ENCODE peak calls at places on chromosomes 2 and 18, in five cellular contexts. X, E, I, G and V are unnamed samples.

GRCh38 chr2:42385225-42385624 is 24.2 kb upstream of the COX7A2L start:
- DNase-seq in X (no peak), E (no peak), I (no peak), G (no peak), V (no peak)

GRCh38 chr18:60322591-60322990 is 50.0 kb downstream of the MC4R start:
- DNase-seq in X (no peak), E (no peak), I (no peak), G (no peak), V (no peak)

GRCh38 chr2:84701880-84702279 is 179.0 kb downstream of the TRABD2A start:
- DNase-seq in X (no peak), E (no peak), I (no peak), G (peak), V (no peak)

GRCh38 chr2:108451976-108452375 is 3.0 kb downstream of the GCC2 start:
- DNase-seq in X (no peak), E (no peak), I (no peak), G (no peak), V (no peak)

GRCh38 chr18:616380-616995 is 19.7 kb downstream of the CLUL1 start:
- DNase-seq in X (no peak), E (peak), I (no peak), G (peak), V (no peak)

GRCh38 chr2:139643139-139643538 is 862.9 kb upstream of the NXPH2 start:
- DNase-seq in X (no peak), E (no peak), I (no peak), G (no peak), V (no peak)

GRCh38 chr18:39424261-39424660 is 1858.7 kb upstream of the CELF4 start:
- DNase-seq in X (no peak), E (no peak), I (no peak), G (no peak), V (no peak)

GRCh38 chr2:101400048-101400447 is 12.7 kb upstream of the CREG2 start:
- DNase-seq in X (no peak), E (no peak), I (no peak), G (no peak), V (no peak)

GRCh38 chr2:207073791-207074678 is 91.7 kb downstream of the KLF7 start:
- DNase-seq in X (no peak), E (no peak), I (no peak), G (no peak), V (peak)

GRCh38 chr18:51030537-51031258 is 685 bp downstream of the SMAD4 start:
- DNase-seq in X (peak), E (peak), I (peak), G (peak), V (peak)

GRCh38 chr2:39335930-39336329 is 92.2 kb upstream of the CDKL4 start:
- DNase-seq in X (no peak), E (no peak), I (no peak), G (no peak), V (no peak)

GRCh38 chr2:150133623-150134022 is 353.8 kb downstream of the RND3 start:
- DNase-seq in X (no peak), E (peak), I (no peak), G (no peak), V (no peak)

GRCh38 chr2:217085543-217085942 is 225.7 kb upstream of the TNP1 start:
- DNase-seq in X (no peak), E (no peak), I (no peak), G (no peak), V (no peak)

GRCh38 chr2:78832481-78832880 is 193.0 kb upstream of the REG3G start:
- DNase-seq in X (no peak), E (no peak), I (no peak), G (no peak), V (no peak)

GRCh38 chr2:218368621-218369153 is 12.0 kb downstream of the CATIP start:
- DNase-seq in X (no peak), E (no peak), I (no peak), G (no peak), V (no peak)

GRCh38 chr2:128237081-128237534 is 81.6 kb downstream of the HS6ST1 start:
- DNase-seq in X (no peak), E (no peak), I (no peak), G (no peak), V (no peak)

GRCh38 chr2:46569061-46569560 is 89.7 kb downstream of the TMEM247 start:
- DNase-seq in X (no peak), E (no peak), I (no peak), G (no peak), V (no peak)